ENCODE peak calls at places on chromosomes 3 and 15, in four cellular contexts. X is lower lobe of right lung, I is uterus, W is DND-41. H is an unnamed sample.

GRCh38 chr3:188021041-188021440 is 132.9 kb upstream of the LPP start:
- DNase-seq in X (no peak), I (no peak), W (no peak), H (no peak)

GRCh38 chr15:65846120-65846519 is 23.2 kb upstream of the RAB11A start:
- DNase-seq in X (no peak), I (no peak), W (no peak), H (no peak)

GRCh38 chr15:73965094-73965729 is 26.9 kb downstream of the STOML1 start:
- DNase-seq in X (no peak), I (no peak), W (peak; percentile 45), H (peak; percentile 77)

GRCh38 chr3:123201223-123201556 is 553 bp upstream of the SEC22A start:
- DNase-seq in X (no peak), I (no peak), W (no peak), H (no peak)

GRCh38 chr15:83843511-83843910 is 189.6 kb downstream of the ADAMTSL3 start:
- DNase-seq in X (no peak), I (no peak), W (no peak), H (no peak)

GRCh38 chr3:188571531-188572115 is 417.7 kb downstream of the LPP start:
- DNase-seq in X (no peak), I (no peak), W (no peak), H (no peak)

GRCh38 chr3:101036213-101036618 is 43.0 kb upstream of the ABI3BP start:
- DNase-seq in X (no peak), I (no peak), W (no peak), H (no peak)

GRCh38 chr3:33908209-33908851 is 109.9 kb downstream of the PDCD6IP start:
- DNase-seq in X (no peak), I (no peak), W (no peak), H (no peak)

GRCh38 chr15:89575656-89576416 is 567 bp downstream of the TICRR start:
- DNase-seq in X (no peak), I (no peak), W (peak; percentile 27), H (peak; percentile 39)

GRCh38 chr15:63041982-63042878 is at the start of gene TPM1:
- DNase-seq in X (peak; percentile 66), I (peak; percentile 93), W (no peak), H (peak; percentile 9)

GRCh38 chr3:193939527-193939926 is 196.4 kb upstream of the HES1 start:
- DNase-seq in X (no peak), I (no peak), W (no peak), H (no peak)

GRCh38 chr15:60004846-60005351 is 788 bp downstream of the FOXB1 start:
- DNase-seq in X (peak; percentile 44), I (no peak), W (peak; percentile 17), H (peak; percentile 38)

GRCh38 chr3:71393093-71393492 is 190.4 kb downstream of the FOXP1 start:
- DNase-seq in X (no peak), I (no peak), W (no peak), H (no peak)

GRCh38 chr15:27463699-27464098 is 492.7 kb downstream of the GABRG3 start:
- DNase-seq in X (no peak), I (no peak), W (no peak), H (no peak)

GRCh38 chr15:38351466-38351865 is 98.8 kb downstream of the SPRED1 start:
- DNase-seq in X (no peak), I (no peak), W (no peak), H (no peak)

GRCh38 chr15:77035584-77035983 is 35.3 kb downstream of the TSPAN3 start:
- DNase-seq in X (no peak), I (no peak), W (no peak), H (no peak)

GRCh38 chr15:71093089-71094024 is 21.9 kb upstream of the THSD4 start:
- DNase-seq in X (no peak), I (no peak), W (no peak), H (no peak)

GRCh38 chr3:56251343-56251945 is 216.8 kb downstream of the ERC2 start:
- DNase-seq in X (no peak), I (peak; percentile 19), W (peak; percentile 23), H (peak; percentile 33)

GRCh38 chr15:70494861-70495571 is 268.3 kb downstream of the UACA start:
- DNase-seq in X (no peak), I (no peak), W (no peak), H (peak; percentile 82)

GRCh38 chr3:106323586-106323985 is 454.8 kb upstream of the CBLB start:
- DNase-seq in X (no peak), I (no peak), W (no peak), H (no peak)

GRCh38 chr3:14179114-14179465 is 473 bp downstream of the LSM3 start:
- DNase-seq in X (no peak), I (no peak), W (no peak), H (no peak)

GRCh38 chr15:66661432-66662096 is 40.5 kb upstream of the SMAD6 start:
- DNase-seq in X (peak; percentile 69), I (peak; percentile 27), W (no peak), H (no peak)

GRCh38 chr15:67433495-67434099 is 87.3 kb upstream of the C15orf61 start:
- DNase-seq in X (no peak), I (peak; percentile 24), W (peak; percentile 29), H (peak; percentile 49)

GRCh38 chr15:85482896-85483295 is 102.5 kb downstream of the AKAP13 start:
- DNase-seq in X (no peak), I (peak; percentile 39), W (no peak), H (no peak)

GRCh38 chr3:165622356-165622755 is 214.9 kb downstream of the BCHE start:
- DNase-seq in X (no peak), I (no peak), W (no peak), H (no peak)

GRCh38 chr3:165619077-165619476 is 218.1 kb downstream of the BCHE start:
- DNase-seq in X (no peak), I (no peak), W (no peak), H (no peak)

GRCh38 chr3:165624761-165625160 is 212.5 kb downstream of the BCHE start:
- DNase-seq in X (no peak), I (no peak), W (no peak), H (no peak)
- TF ChIP-seq CTCF in X (no peak), I (no peak), W (peak; percentile 42), H (no peak)

GRCh38 chr3:126993436-126993835 is 10.5 kb downstream of the PLXNA1 start:
- DNase-seq in X (no peak), I (no peak), W (no peak), H (no peak)
- TF ChIP-seq CTCF in X (no peak), I (no peak), W (no peak), H (no peak)

DNA sequence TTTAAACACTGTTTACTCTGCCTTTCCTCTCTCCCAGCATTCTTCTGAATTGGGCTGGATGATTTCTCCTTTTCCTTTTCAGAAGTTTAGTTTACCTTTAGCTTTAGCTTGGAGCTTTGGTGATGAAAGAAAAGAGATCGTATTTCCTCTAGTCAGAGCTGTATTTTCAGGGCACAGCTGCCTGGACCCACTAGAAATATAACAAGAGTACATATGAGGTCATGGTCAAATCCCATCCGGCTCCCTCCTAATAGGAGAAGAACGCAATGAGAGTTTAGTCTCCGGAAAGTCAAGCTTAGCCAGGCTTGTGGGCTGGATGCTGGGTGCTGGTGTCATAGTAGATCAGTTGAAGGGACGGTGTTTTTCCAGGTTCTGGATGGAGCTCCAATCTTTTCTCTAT is 177.1 kb upstream of the PFN2 start:
- DNase-seq in X (no peak), I (no peak), W (no peak), H (no peak)
- TF ChIP-seq CTCF in X (no peak), I (no peak), W (no peak), H (no peak)

DNA sequence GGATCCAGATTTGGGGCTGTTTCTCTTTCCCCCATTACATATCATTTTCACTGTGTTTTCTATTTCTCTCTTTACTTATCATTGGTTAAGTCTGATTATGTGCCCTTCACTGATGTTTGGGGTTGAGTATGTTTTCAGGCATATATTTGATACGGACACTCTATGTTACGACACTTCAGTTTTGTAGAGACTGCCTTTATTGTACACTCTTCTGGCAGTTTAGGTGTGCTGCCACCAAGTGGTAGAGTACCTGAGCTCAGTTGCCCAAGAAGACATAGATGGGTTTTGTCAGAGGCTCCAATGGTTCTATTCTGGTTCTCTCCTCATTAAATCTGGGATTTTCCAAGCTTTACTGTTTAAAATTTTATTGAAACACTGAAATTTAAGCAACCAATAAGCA is 255.0 kb upstream of the ROPN1 start:
- DNase-seq in X (no peak), I (no peak), W (no peak), H (peak; percentile 11)
- TF ChIP-seq CTCF in X (peak; percentile 27), I (peak; percentile 12), W (peak; percentile 57), H (peak; percentile 26)

DNA sequence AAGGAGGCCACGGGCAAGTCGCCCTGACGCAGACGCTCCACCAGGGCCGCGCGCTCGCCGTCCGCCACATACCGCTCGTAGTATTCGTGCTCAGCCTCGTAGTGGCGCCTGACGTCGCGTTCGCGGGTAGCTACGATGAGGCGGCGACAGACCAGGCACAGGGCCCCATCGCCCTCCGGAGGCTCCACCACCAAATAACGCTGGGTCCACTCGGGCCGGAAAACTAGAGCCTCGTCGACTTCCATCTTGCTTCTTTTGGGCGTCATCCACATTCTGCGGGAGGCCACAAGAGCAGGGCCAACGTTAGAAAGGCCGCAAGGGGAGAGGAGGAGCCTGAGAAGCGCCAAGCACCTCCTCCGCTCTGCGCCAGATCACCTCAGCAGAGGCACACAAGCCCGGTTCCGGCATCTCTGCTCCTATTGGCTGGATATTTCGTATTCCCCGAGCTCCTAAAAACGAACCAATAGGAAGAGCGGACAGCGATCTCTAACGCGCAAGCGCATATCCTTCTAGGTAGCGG is at the start of gene EPM2AIP1:
- DNase-seq in X (peak; percentile 98), I (no peak), W (no peak), H (no peak)
- TF ChIP-seq CTCF in X (peak; percentile 39), I (peak; percentile 56), W (peak; percentile 44), H (peak; percentile 24)

DNA sequence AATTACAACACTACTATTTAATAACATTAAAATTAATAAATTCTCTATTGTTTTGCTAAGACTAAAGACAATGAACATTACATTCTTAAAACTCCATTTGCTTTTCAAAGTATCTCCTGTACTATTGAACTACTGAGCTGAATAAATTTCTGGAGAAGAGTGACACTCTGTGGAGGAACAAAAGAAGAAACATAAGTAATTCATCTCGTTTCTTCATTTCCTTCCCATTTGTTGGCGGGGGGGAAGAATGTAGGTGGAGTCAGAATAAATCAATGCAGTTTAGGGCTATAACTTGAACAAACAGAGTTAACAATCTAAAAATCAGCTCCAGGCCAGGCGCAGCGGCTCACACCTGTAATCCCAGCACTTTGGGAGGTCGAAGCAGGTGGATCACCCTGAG is 32.7 kb downstream of the EFHB start:
- DNase-seq in X (no peak), I (no peak), W (no peak), H (no peak)
- TF ChIP-seq CTCF in X (no peak), I (no peak), W (no peak), H (no peak)

H was measured in activated CD8-positive, alpha-beta T cell treated with anti-CD3 and anti-CD28 coated beads for 36 hours.